ENCODE peak calls at places on chromosomes 7 and 10, in six cellular contexts. Q, E, M, P, Y and H are unnamed samples.

GRCh38 chr10:117454502-117454901 is 79.3 kb upstream of the PDZD8 start:
- DNase-seq in Q (no peak), E (no peak), M (no peak), P (no peak), Y (no peak), H (no peak)

GRCh38 chr7:818031-818699 is 14.1 kb upstream of the SUN1 start:
- DNase-seq in Q (no peak), E (no peak), M (no peak), P (no peak), Y (peak), H (no peak)

GRCh38 chr10:116833986-116834760 is 15.1 kb upstream of the ENO4 start:
- DNase-seq in Q (no peak), E (no peak), M (no peak), P (no peak), Y (no peak), H (no peak)

GRCh38 chr7:110685899-110686298 is 405.0 kb upstream of the LRRN3 start:
- DNase-seq in Q (no peak), E (no peak), M (no peak), P (no peak), Y (no peak), H (no peak)

GRCh38 chr10:122426834-122427233 is 27.6 kb upstream of the ARMS2 start:
- DNase-seq in Q (no peak), E (no peak), M (no peak), P (no peak), Y (no peak), H (no peak)

GRCh38 chr7:122300607-122301079 is 3.9 kb downstream of the FEZF1 start:
- DNase-seq in Q (no peak), E (no peak), M (no peak), P (no peak), Y (peak), H (no peak)

GRCh38 chr10:77007836-77008235 is 629.8 kb downstream of the KCNMA1 start:
- DNase-seq in Q (no peak), E (no peak), M (no peak), P (no peak), Y (no peak), H (no peak)

GRCh38 chr10:52653510-52653909 is 119.1 kb downstream of the MBL2 start:
- DNase-seq in Q (no peak), E (no peak), M (no peak), P (no peak), Y (no peak), H (no peak)

GRCh38 chr10:6327906-6328707 is 125.4 kb downstream of the PFKFB3 start:
- DNase-seq in Q (no peak), E (no peak), M (no peak), P (no peak), Y (no peak), H (no peak)

GRCh38 chr10:113133497-113133896 is 183.4 kb downstream of the TCF7L2 start:
- DNase-seq in Q (no peak), E (no peak), M (no peak), P (no peak), Y (peak), H (no peak)

GRCh38 chr10:31959461-31960173 is 31.0 kb upstream of the ARHGAP12 start:
- DNase-seq in Q (no peak), E (no peak), M (no peak), P (no peak), Y (no peak), H (no peak)

GRCh38 chr10:75137533-75138438 is 26.3 kb downstream of the SAMD8 start:
- DNase-seq in Q (no peak), E (no peak), M (no peak), P (no peak), Y (peak), H (peak)

GRCh38 chr7:115631782-115632181 is 398.8 kb downstream of the TFEC start:
- DNase-seq in Q (no peak), E (no peak), M (no peak), P (no peak), Y (no peak), H (no peak)

GRCh38 chr10:100347568-100348195 is 649 bp downstream of the SCD start:
- DNase-seq in Q (no peak), E (no peak), M (no peak), P (no peak), Y (peak), H (no peak)

GRCh38 chr7:116588641-116589594 is 64.1 kb downstream of the CAV1 start:
- DNase-seq in Q (no peak), E (no peak), M (no peak), P (no peak), Y (peak), H (peak)

GRCh38 chr10:78764846-78765430 is 303.8 kb upstream of the ZMIZ1 start:
- DNase-seq in Q (no peak), E (no peak), M (no peak), P (no peak), Y (no peak), H (no peak)

GRCh38 chr10:44413416-44413815 is 28.5 kb upstream of the CXCL12 start:
- DNase-seq in Q (no peak), E (no peak), M (no peak), P (no peak), Y (peak), H (no peak)

GRCh38 chr7:17680943-17681351 is 259.3 kb downstream of the SNX13 start:
- DNase-seq in Q (no peak), E (no peak), M (no peak), P (no peak), Y (no peak), H (no peak)
- TF ChIP-seq CTCF in Q (peak), E (peak), M (peak), P (no peak), Y (peak), H (no peak)

DNA sequence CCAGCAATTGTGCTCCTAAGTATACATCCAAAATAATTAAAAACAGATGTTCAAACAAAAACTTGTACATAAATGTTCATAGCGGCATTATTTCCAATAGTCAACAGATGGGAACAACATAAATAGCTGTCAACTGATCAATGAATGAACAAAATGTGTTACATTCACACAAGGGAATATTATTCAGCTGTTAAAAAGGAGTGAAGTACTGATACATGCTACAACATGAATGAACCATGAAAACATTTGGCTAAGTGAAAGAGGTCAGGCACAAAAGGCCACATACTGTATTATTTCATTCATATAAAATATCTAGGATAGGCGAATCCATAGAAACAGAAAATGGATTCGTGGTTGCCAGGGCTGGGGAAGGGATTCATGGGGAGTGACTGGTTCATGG is 109.1 kb downstream of the CDH23 start:
- DNase-seq in Q (no peak), E (no peak), M (no peak), P (no peak), Y (no peak), H (no peak)
- H3K27ac ChIP-seq in Q (no peak), E (no peak), M (no peak), P (no peak), Y (no peak), H (no peak)

GRCh38 chr7:90298145-90299038 is 22.7 kb downstream of the FAM237B start:
- DNase-seq in Q (no peak), E (no peak), M (no peak), P (no peak), Y (peak), H (peak)
- TF ChIP-seq CTCF in Q (peak), E (peak), M (peak), P (no peak), Y (peak), H (peak)

GRCh38 chr10:124430077-124430476 is 11.4 kb upstream of the OAT start:
- DNase-seq in Q (no peak), E (no peak), M (no peak), P (no peak), Y (no peak), H (no peak)

GRCh38 chr10:124423813-124424212 is 5.1 kb upstream of the OAT start:
- DNase-seq in Q (no peak), E (no peak), M (no peak), P (peak), Y (no peak), H (no peak)

GRCh38 chr10:124429576-124429975 is 10.9 kb upstream of the OAT start:
- DNase-seq in Q (no peak), E (no peak), M (peak), P (no peak), Y (no peak), H (no peak)

GRCh38 chr10:124425227-124425962 is 6.7 kb upstream of the OAT start:
- DNase-seq in Q (no peak), E (no peak), M (no peak), P (peak), Y (no peak), H (no peak)

GRCh38 chr10:124428207-124428777 is 9.6 kb upstream of the OAT start:
- DNase-seq in Q (no peak), E (no peak), M (no peak), P (peak), Y (no peak), H (no peak)
- H3K27ac ChIP-seq in Q (no peak), E (no peak), M (no peak), P (no peak), Y (no peak), H (no peak)

GRCh38 chr7:26291699-26292538 is at the start of gene SNX10:
- DNase-seq in Q (peak), E (peak), M (peak), P (peak), Y (peak), H (peak)
- TF ChIP-seq CTCF in Q (no peak), E (peak), M (no peak), P (no peak), Y (no peak), H (peak)

DNA sequence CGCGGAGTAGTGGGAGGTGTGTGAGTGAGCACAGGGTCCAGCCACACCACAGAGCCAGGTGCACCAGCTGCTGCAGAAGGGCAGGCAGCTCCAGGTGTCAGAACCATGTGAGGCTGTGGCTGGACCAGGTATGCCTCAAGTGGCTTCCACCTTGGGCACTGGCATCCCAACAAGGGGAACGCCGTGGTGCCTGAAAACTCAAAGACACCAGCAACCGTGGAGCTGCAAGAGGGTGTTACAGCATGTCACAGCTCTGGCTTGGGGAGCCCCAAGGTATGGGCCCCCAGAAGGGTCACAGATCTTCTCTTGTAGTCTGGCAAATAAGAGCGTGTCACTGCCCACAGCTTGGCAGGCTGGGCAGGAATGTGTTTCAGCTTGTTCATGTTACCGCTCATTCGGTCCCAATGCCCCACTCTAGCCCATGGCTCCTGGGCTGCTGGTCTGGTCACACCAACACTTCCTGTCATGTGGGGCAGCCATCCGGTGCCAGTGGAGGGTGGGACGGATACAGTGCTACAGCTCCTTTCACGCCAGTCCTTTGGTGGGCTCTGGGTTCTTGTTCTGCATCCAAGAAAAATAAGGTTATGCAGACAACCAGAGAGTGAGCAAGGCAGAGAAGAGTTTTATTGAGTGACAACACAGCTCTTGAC is 29.8 kb downstream of the STRA8 start:
- DNase-seq in Q (no peak), E (no peak), M (no peak), P (no peak), Y (no peak), H (no peak)
- H3K27ac ChIP-seq in Q (no peak), E (no peak), M (no peak), P (no peak), Y (no peak), H (no peak)